ENCODE peak calls at places on chromosomes 11 and 22, in six cellular contexts. One of them, this sample, is unnamed.

GRCh38 chr11:10916674-10917073 is 58.8 kb upstream of the ZBED5 start:
- DNase-seq in HT-29: no peak
- DNase-seq in DMS153: no peak
- DNase-seq in natural killer cell treated with Interleukin-12 subunit alpha and Interleukin-12 subunit beta and Interleukin-15 and Interleukin-18, amount 100 ng/mL, for 72 hours: no peak
- DNase-seq in stimulated activated CD4-positive, alpha-beta T cell treated with anti-CD3 and anti-CD28 coated beads, Interleukin-12 subunit alpha, Interleukin-12 subunit beta, amount 100 ng/mL, for 24 hours: no peak
- DNase-seq in cardiac muscle cell: no peak
- DNase-seq in this sample: no peak

GRCh38 chr11:119284344-119285157 is 32.4 kb downstream of the MCAM start:
- DNase-seq in cardiac muscle cell: peak
- DNase-seq in natural killer cell treated with Interleukin-12 subunit alpha and Interleukin-12 subunit beta and Interleukin-15 and Interleukin-18, amount 100 ng/mL, for 72 hours: no peak
- DNase-seq in HT-29: peak
- DNase-seq in stimulated activated CD4-positive, alpha-beta T cell treated with anti-CD3 and anti-CD28 coated beads, Interleukin-12 subunit alpha, Interleukin-12 subunit beta, amount 100 ng/mL, for 24 hours: no peak
- DNase-seq in DMS153: peak
- DNase-seq in this sample: no peak

GRCh38 chr22:23233746-23234408 is 53.6 kb downstream of the BCR start:
- DNase-seq in HT-29: no peak
- DNase-seq in cardiac muscle cell: peak
- DNase-seq in DMS153: no peak
- DNase-seq in natural killer cell treated with Interleukin-12 subunit alpha and Interleukin-12 subunit beta and Interleukin-15 and Interleukin-18, amount 100 ng/mL, for 72 hours: no peak
- DNase-seq in stimulated activated CD4-positive, alpha-beta T cell treated with anti-CD3 and anti-CD28 coated beads, Interleukin-12 subunit alpha, Interleukin-12 subunit beta, amount 100 ng/mL, for 24 hours: peak
- DNase-seq in this sample: no peak

GRCh38 chr22:24441406-24442351 is 14.3 kb downstream of the ADORA2A start:
- DNase-seq in stimulated activated CD4-positive, alpha-beta T cell treated with anti-CD3 and anti-CD28 coated beads, Interleukin-12 subunit alpha, Interleukin-12 subunit beta, amount 100 ng/mL, for 24 hours: no peak
- DNase-seq in natural killer cell treated with Interleukin-12 subunit alpha and Interleukin-12 subunit beta and Interleukin-15 and Interleukin-18, amount 100 ng/mL, for 72 hours: no peak
- DNase-seq in DMS153: no peak
- DNase-seq in HT-29: no peak
- DNase-seq in cardiac muscle cell: no peak
- DNase-seq in this sample: no peak

GRCh38 chr11:13434247-13435205 is 28.5 kb downstream of the BTBD10 start:
- DNase-seq in cardiac muscle cell: no peak
- DNase-seq in HT-29: no peak
- DNase-seq in natural killer cell treated with Interleukin-12 subunit alpha and Interleukin-12 subunit beta and Interleukin-15 and Interleukin-18, amount 100 ng/mL, for 72 hours: no peak
- DNase-seq in DMS153: no peak
- DNase-seq in stimulated activated CD4-positive, alpha-beta T cell treated with anti-CD3 and anti-CD28 coated beads, Interleukin-12 subunit alpha, Interleukin-12 subunit beta, amount 100 ng/mL, for 24 hours: no peak
- DNase-seq in this sample: no peak

GRCh38 chr22:23305321-23305910 is 125.1 kb downstream of the BCR start:
- DNase-seq in stimulated activated CD4-positive, alpha-beta T cell treated with anti-CD3 and anti-CD28 coated beads, Interleukin-12 subunit alpha, Interleukin-12 subunit beta, amount 100 ng/mL, for 24 hours: no peak
- DNase-seq in natural killer cell treated with Interleukin-12 subunit alpha and Interleukin-12 subunit beta and Interleukin-15 and Interleukin-18, amount 100 ng/mL, for 72 hours: no peak
- DNase-seq in DMS153: no peak
- DNase-seq in HT-29: no peak
- DNase-seq in cardiac muscle cell: peak
- DNase-seq in this sample: no peak

GRCh38 chr11:60970369-60970774 is 1.1 kb upstream of the CD6 start:
- DNase-seq in cardiac muscle cell: peak
- DNase-seq in stimulated activated CD4-positive, alpha-beta T cell treated with anti-CD3 and anti-CD28 coated beads, Interleukin-12 subunit alpha, Interleukin-12 subunit beta, amount 100 ng/mL, for 24 hours: peak
- DNase-seq in natural killer cell treated with Interleukin-12 subunit alpha and Interleukin-12 subunit beta and Interleukin-15 and Interleukin-18, amount 100 ng/mL, for 72 hours: peak
- DNase-seq in HT-29: peak
- DNase-seq in DMS153: no peak
- DNase-seq in this sample: peak

GRCh38 chr22:22130956-22131355 is 113.6 kb upstream of the VPREB1 start:
- DNase-seq in HT-29: no peak
- DNase-seq in cardiac muscle cell: no peak
- DNase-seq in natural killer cell treated with Interleukin-12 subunit alpha and Interleukin-12 subunit beta and Interleukin-15 and Interleukin-18, amount 100 ng/mL, for 72 hours: no peak
- DNase-seq in stimulated activated CD4-positive, alpha-beta T cell treated with anti-CD3 and anti-CD28 coated beads, Interleukin-12 subunit alpha, Interleukin-12 subunit beta, amount 100 ng/mL, for 24 hours: no peak
- DNase-seq in DMS153: no peak
- DNase-seq in this sample: no peak

GRCh38 chr11:45880772-45881570 is 4.5 kb upstream of the MAPK8IP1 start:
- DNase-seq in stimulated activated CD4-positive, alpha-beta T cell treated with anti-CD3 and anti-CD28 coated beads, Interleukin-12 subunit alpha, Interleukin-12 subunit beta, amount 100 ng/mL, for 24 hours: no peak
- DNase-seq in natural killer cell treated with Interleukin-12 subunit alpha and Interleukin-12 subunit beta and Interleukin-15 and Interleukin-18, amount 100 ng/mL, for 72 hours: peak
- DNase-seq in cardiac muscle cell: peak
- DNase-seq in DMS153: no peak
- DNase-seq in HT-29: no peak
- DNase-seq in this sample: no peak

GRCh38 chr22:27108425-27109114 is 451.2 kb downstream of the MIAT start:
- DNase-seq in natural killer cell treated with Interleukin-12 subunit alpha and Interleukin-12 subunit beta and Interleukin-15 and Interleukin-18, amount 100 ng/mL, for 72 hours: no peak
- DNase-seq in stimulated activated CD4-positive, alpha-beta T cell treated with anti-CD3 and anti-CD28 coated beads, Interleukin-12 subunit alpha, Interleukin-12 subunit beta, amount 100 ng/mL, for 24 hours: no peak
- DNase-seq in DMS153: peak
- DNase-seq in cardiac muscle cell: peak
- DNase-seq in HT-29: no peak
- DNase-seq in this sample: no peak

GRCh38 chr11:134449713-134450112 is 37.7 kb upstream of the B3GAT1 start:
- DNase-seq in cardiac muscle cell: no peak
- DNase-seq in natural killer cell treated with Interleukin-12 subunit alpha and Interleukin-12 subunit beta and Interleukin-15 and Interleukin-18, amount 100 ng/mL, for 72 hours: no peak
- DNase-seq in HT-29: no peak
- DNase-seq in stimulated activated CD4-positive, alpha-beta T cell treated with anti-CD3 and anti-CD28 coated beads, Interleukin-12 subunit alpha, Interleukin-12 subunit beta, amount 100 ng/mL, for 24 hours: no peak
- DNase-seq in DMS153: no peak
- DNase-seq in this sample: no peak

GRCh38 chr11:28472904-28473303 is 364.7 kb downstream of the METTL15 start:
- DNase-seq in cardiac muscle cell: no peak
- DNase-seq in stimulated activated CD4-positive, alpha-beta T cell treated with anti-CD3 and anti-CD28 coated beads, Interleukin-12 subunit alpha, Interleukin-12 subunit beta, amount 100 ng/mL, for 24 hours: no peak
- DNase-seq in DMS153: no peak
- DNase-seq in natural killer cell treated with Interleukin-12 subunit alpha and Interleukin-12 subunit beta and Interleukin-15 and Interleukin-18, amount 100 ng/mL, for 72 hours: no peak
- DNase-seq in HT-29: no peak
- DNase-seq in this sample: no peak

GRCh38 chr11:19627566-19627965 is 85.1 kb upstream of the NAV2 start:
- DNase-seq in cardiac muscle cell: no peak
- DNase-seq in natural killer cell treated with Interleukin-12 subunit alpha and Interleukin-12 subunit beta and Interleukin-15 and Interleukin-18, amount 100 ng/mL, for 72 hours: no peak
- DNase-seq in DMS153: no peak
- DNase-seq in stimulated activated CD4-positive, alpha-beta T cell treated with anti-CD3 and anti-CD28 coated beads, Interleukin-12 subunit alpha, Interleukin-12 subunit beta, amount 100 ng/mL, for 24 hours: no peak
- DNase-seq in HT-29: no peak
- DNase-seq in this sample: no peak

GRCh38 chr22:48694296-48694883 is 1133.3 kb downstream of the BRD1 start:
- DNase-seq in stimulated activated CD4-positive, alpha-beta T cell treated with anti-CD3 and anti-CD28 coated beads, Interleukin-12 subunit alpha, Interleukin-12 subunit beta, amount 100 ng/mL, for 24 hours: no peak
- DNase-seq in cardiac muscle cell: no peak
- DNase-seq in HT-29: no peak
- DNase-seq in DMS153: no peak
- DNase-seq in natural killer cell treated with Interleukin-12 subunit alpha and Interleukin-12 subunit beta and Interleukin-15 and Interleukin-18, amount 100 ng/mL, for 72 hours: no peak
- DNase-seq in this sample: no peak

GRCh38 chr11:121927789-121928188 is 188.2 kb downstream of the BLID start:
- DNase-seq in cardiac muscle cell: no peak
- DNase-seq in HT-29: no peak
- DNase-seq in natural killer cell treated with Interleukin-12 subunit alpha and Interleukin-12 subunit beta and Interleukin-15 and Interleukin-18, amount 100 ng/mL, for 72 hours: no peak
- DNase-seq in stimulated activated CD4-positive, alpha-beta T cell treated with anti-CD3 and anti-CD28 coated beads, Interleukin-12 subunit alpha, Interleukin-12 subunit beta, amount 100 ng/mL, for 24 hours: no peak
- DNase-seq in DMS153: no peak
- DNase-seq in this sample: no peak

GRCh38 chr22:47153854-47154542 is 391.5 kb downstream of the TBC1D22A start:
- DNase-seq in DMS153: no peak
- DNase-seq in HT-29: no peak
- DNase-seq in cardiac muscle cell: no peak
- DNase-seq in stimulated activated CD4-positive, alpha-beta T cell treated with anti-CD3 and anti-CD28 coated beads, Interleukin-12 subunit alpha, Interleukin-12 subunit beta, amount 100 ng/mL, for 24 hours: no peak
- DNase-seq in natural killer cell treated with Interleukin-12 subunit alpha and Interleukin-12 subunit beta and Interleukin-15 and Interleukin-18, amount 100 ng/mL, for 72 hours: no peak
- DNase-seq in this sample: no peak

GRCh38 chr22:25111579-25112517 is 87.8 kb upstream of the CRYBB3 start:
- DNase-seq in cardiac muscle cell: no peak
- DNase-seq in stimulated activated CD4-positive, alpha-beta T cell treated with anti-CD3 and anti-CD28 coated beads, Interleukin-12 subunit alpha, Interleukin-12 subunit beta, amount 100 ng/mL, for 24 hours: no peak
- DNase-seq in HT-29: peak
- DNase-seq in DMS153: no peak
- DNase-seq in natural killer cell treated with Interleukin-12 subunit alpha and Interleukin-12 subunit beta and Interleukin-15 and Interleukin-18, amount 100 ng/mL, for 72 hours: no peak
- DNase-seq in this sample: no peak

GRCh38 chr11:19728436-19728835 is 15.8 kb downstream of the NAV2 start:
- DNase-seq in DMS153: no peak
- DNase-seq in stimulated activated CD4-positive, alpha-beta T cell treated with anti-CD3 and anti-CD28 coated beads, Interleukin-12 subunit alpha, Interleukin-12 subunit beta, amount 100 ng/mL, for 24 hours: no peak
- DNase-seq in natural killer cell treated with Interleukin-12 subunit alpha and Interleukin-12 subunit beta and Interleukin-15 and Interleukin-18, amount 100 ng/mL, for 72 hours: no peak
- DNase-seq in HT-29: no peak
- DNase-seq in cardiac muscle cell: peak
- DNase-seq in this sample: no peak

GRCh38 chr11:34758262-34758661 is 137.4 kb downstream of the EHF start:
- DNase-seq in cardiac muscle cell: peak
- DNase-seq in stimulated activated CD4-positive, alpha-beta T cell treated with anti-CD3 and anti-CD28 coated beads, Interleukin-12 subunit alpha, Interleukin-12 subunit beta, amount 100 ng/mL, for 24 hours: no peak
- DNase-seq in DMS153: peak
- DNase-seq in HT-29: no peak
- DNase-seq in natural killer cell treated with Interleukin-12 subunit alpha and Interleukin-12 subunit beta and Interleukin-15 and Interleukin-18, amount 100 ng/mL, for 72 hours: no peak
- DNase-seq in this sample: no peak

GRCh38 chr11:76663461-76663760 is 7.1 kb downstream of the LRRC32 start:
- DNase-seq in stimulated activated CD4-positive, alpha-beta T cell treated with anti-CD3 and anti-CD28 coated beads, Interleukin-12 subunit alpha, Interleukin-12 subunit beta, amount 100 ng/mL, for 24 hours: no peak
- DNase-seq in DMS153: no peak
- DNase-seq in cardiac muscle cell: no peak
- DNase-seq in HT-29: no peak
- DNase-seq in natural killer cell treated with Interleukin-12 subunit alpha and Interleukin-12 subunit beta and Interleukin-15 and Interleukin-18, amount 100 ng/mL, for 72 hours: no peak
- DNase-seq in this sample: no peak

GRCh38 chr22:50303848-50304527 is 3.5 kb downstream of the PLXNB2 start:
- DNase-seq in natural killer cell treated with Interleukin-12 subunit alpha and Interleukin-12 subunit beta and Interleukin-15 and Interleukin-18, amount 100 ng/mL, for 72 hours: no peak
- DNase-seq in cardiac muscle cell: no peak
- DNase-seq in DMS153: no peak
- DNase-seq in HT-29: peak
- DNase-seq in stimulated activated CD4-positive, alpha-beta T cell treated with anti-CD3 and anti-CD28 coated beads, Interleukin-12 subunit alpha, Interleukin-12 subunit beta, amount 100 ng/mL, for 24 hours: no peak
- DNase-seq in this sample: no peak

This sample was measured in neural crest cell.